ENCODE peak calls at places on chromosomes 2 and 18, in four cellular contexts. Z is choroid plexus epithelial cell, P is astrocyte of the spinal cord, K is neural progenitor cell. G is an unnamed sample.

GRCh38 chr2:128379021-128380005 is 60.6 kb upstream of the HS6ST1 start:
- DNase-seq in P (peak), K (peak), Z (peak), G (peak)

GRCh38 chr18:12032786-12033642 is 51.7 kb downstream of the IMPA2 start:
- DNase-seq in P (peak), Z (peak), K (no peak), G (peak)

GRCh38 chr18:62919109-62919838 is 203.9 kb downstream of the PHLPP1 start:
- DNase-seq in K (peak), P (no peak), Z (no peak), G (no peak)

GRCh38 chr2:54106631-54107454 is 8.6 kb upstream of the ACYP2 start:
- DNase-seq in Z (peak), K (peak), P (peak), G (peak)

GRCh38 chr18:73023975-73024374 is 156.2 kb upstream of the NETO1 start:
- DNase-seq in Z (no peak), K (no peak), P (no peak), G (no peak)

GRCh38 chr2:118670281-118670680 is 177.2 kb downstream of the EN1 start:
- DNase-seq in K (no peak), Z (no peak), P (no peak), G (no peak)

GRCh38 chr2:229408356-229408755 is 137.3 kb upstream of the PID1 start:
- DNase-seq in K (no peak), P (peak), Z (peak), G (peak)

GRCh38 chr2:126655500-126656310 is at the start of gene GYPC:
- DNase-seq in P (peak), K (peak), Z (peak), G (no peak)

GRCh38 chr2:109277414-109277813 is 148.4 kb downstream of the SH3RF3 start:
- DNase-seq in P (no peak), Z (no peak), K (no peak), G (no peak)

GRCh38 chr2:20676353-20677215 is 9.6 kb downstream of the GDF7 start:
- DNase-seq in K (no peak), P (no peak), Z (no peak), G (no peak)

GRCh38 chr2:184187421-184187971 is 410.8 kb upstream of the ZNF804A start:
- DNase-seq in K (no peak), P (no peak), Z (no peak), G (no peak)

GRCh38 chr2:158539176-158539895 is 82.6 kb downstream of the PKP4 start:
- DNase-seq in Z (peak), P (peak), K (no peak), G (peak)

GRCh38 chr2:63888490-63889402 is 47.0 kb downstream of the UGP2 start:
- DNase-seq in Z (peak), K (peak), P (peak), G (peak)

GRCh38 chr2:216873573-216873972 is 13.7 kb upstream of the TNP1 start:
- DNase-seq in Z (no peak), K (no peak), P (no peak), G (no peak)

GRCh38 chr2:110107092-110108079 is 8.2 kb downstream of the MALL start:
- DNase-seq in P (no peak), K (no peak), Z (no peak), G (no peak)

GRCh38 chr2:52342458-52342857 is 1310.5 kb upstream of the NRXN1 start:
- DNase-seq in P (peak), Z (peak), K (no peak), G (no peak)

GRCh38 chr18:54742654-54743053 is 85.6 kb upstream of the RAB27B start:
- DNase-seq in Z (peak), P (peak), K (no peak), G (peak)

GRCh38 chr18:394276-394996 is 106.1 kb downstream of the COLEC12 start:
- DNase-seq in Z (no peak), K (no peak), P (no peak), G (no peak)

GRCh38 chr2:118016911-118017310 is 3.0 kb upstream of the CCDC93 start:
- DNase-seq in P (no peak), Z (peak), K (no peak), G (peak)

GRCh38 chr2:180478883-180479282 is 471.8 kb upstream of the CWC22 start:
- DNase-seq in K (no peak), Z (peak), P (no peak), G (no peak)

GRCh38 chr2:73289304-73289703 is 4.0 kb downstream of the EGR4 start:
- DNase-seq in K (no peak), P (no peak), Z (no peak), G (no peak)
- TF ChIP-seq CTCF in K (peak), P (no peak), Z (peak), G (no peak)

GRCh38 chr18:14748496-14748895 is 524 bp downstream of the ANKRD30B start:
- DNase-seq in Z (no peak), P (no peak), K (no peak), G (no peak)
- TF ChIP-seq CTCF in Z (no peak), P (no peak), K (no peak), G (no peak)

GRCh38 chr2:230864122-230864604 is 579 bp upstream of the ITM2C start:
- DNase-seq in Z (no peak), K (no peak), P (no peak), G (no peak)

GRCh38 chr2:230864605-230865323 is at the start of gene ITM2C:
- DNase-seq in Z (peak), P (peak), K (peak), G (peak)

GRCh38 chr2:230866704-230867561 is 2.2 kb downstream of the ITM2C start:
- DNase-seq in K (peak), Z (no peak), P (peak), G (peak)

GRCh38 chr2:230865324-230865765 is 603 bp downstream of the ITM2C start:
- DNase-seq in K (peak), Z (no peak), P (no peak), G (no peak)

GRCh38 chr2:230865766-230866703 is 1.3 kb downstream of the ITM2C start:
- DNase-seq in K (peak), Z (peak), P (peak), G (no peak)
- TF ChIP-seq CTCF in K (peak), Z (peak), P (peak), G (no peak)

DNA sequence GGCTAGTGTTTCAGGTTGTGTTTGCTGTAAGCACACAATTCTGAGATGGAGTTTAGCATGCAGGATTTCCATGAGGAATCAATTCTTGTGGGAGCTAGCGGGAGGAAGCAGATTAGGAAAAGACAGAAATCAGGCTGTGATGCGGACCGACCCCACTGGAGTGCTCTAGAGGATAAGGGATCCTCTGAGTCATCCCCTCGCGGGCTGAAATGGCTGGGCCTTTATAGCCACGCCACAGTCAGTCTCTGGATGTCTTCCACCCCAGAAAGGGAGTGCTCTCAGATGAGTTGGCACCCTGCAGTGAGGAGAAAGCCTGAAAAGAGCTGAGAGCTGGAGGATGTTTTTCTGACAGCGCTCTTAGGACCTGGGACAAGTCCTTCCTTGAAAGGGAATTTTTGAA is 102.4 kb downstream of the GALNT3 start:
- DNase-seq in Z (peak), P (peak), K (peak), G (peak)
- TF ChIP-seq CTCF in Z (peak), P (peak), K (peak), G (no peak)

DNA sequence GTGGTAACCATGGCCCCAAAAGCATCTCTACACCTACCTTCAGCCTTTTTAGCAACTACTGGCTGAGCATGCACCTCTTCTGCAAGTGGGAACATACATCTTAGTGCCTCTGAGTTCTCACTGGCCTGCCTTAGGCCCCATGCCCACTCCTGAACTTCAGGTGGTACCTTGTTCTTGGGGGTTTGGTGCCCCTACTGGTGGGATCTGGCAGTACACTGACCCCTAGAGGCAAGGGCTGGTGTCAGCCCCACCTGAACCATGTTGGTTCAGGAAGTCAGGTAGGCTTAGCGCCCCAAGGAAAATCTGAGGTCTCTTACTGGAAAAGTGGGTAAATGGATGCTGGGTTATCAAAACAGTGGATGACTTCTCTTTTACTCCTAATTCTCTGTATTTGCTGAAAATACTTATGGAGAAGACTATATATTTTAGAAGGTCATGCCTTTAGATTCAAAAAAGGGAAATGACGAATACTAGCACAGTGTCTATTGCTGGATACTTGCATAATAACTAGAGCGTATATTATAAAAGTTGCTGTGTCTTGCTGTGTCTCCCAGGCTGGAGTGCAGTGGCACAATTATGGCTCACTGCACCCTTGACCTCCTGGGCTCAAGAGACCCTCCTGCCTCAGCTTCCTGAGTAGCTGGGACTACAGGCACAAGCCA is 84.6 kb downstream of the RAB31 start:
- DNase-seq in K (peak), P (no peak), Z (no peak), G (peak)
- TF ChIP-seq CTCF in K (peak), P (peak), Z (peak), G (peak)

GRCh38 chr18:67517224-67517765 is 775 bp upstream of the DSEL start:
- DNase-seq in Z (no peak), K (peak), P (no peak), G (no peak)
- TF ChIP-seq CTCF in Z (no peak), K (no peak), P (no peak), G (no peak)